ENCODE peak calls at places on chromosomes 7 and 10, in ten cellular contexts. D is endothelial cell of umbilical vein, Z is HL-60, F is spleen, Q is K562, W is transverse colon, Y is Panc1, R is GM12878, P is suprapubic skin, E is prostate gland. N is an unnamed sample.

GRCh38 chr7:100483101-100483727 is 513 bp upstream of the NYAP1 start:
- DNase-seq in Y (no peak), Z (peak; percentile 61), Q (peak; percentile 88), E (peak; percentile 37), D (peak; percentile 39), R (no peak), F (peak; percentile 95), W (peak; percentile 80), P (no peak), N (peak; percentile 85)

GRCh38 chr10:33211123-33211878 is 123.2 kb downstream of the NRP1 start:
- DNase-seq in Y (no peak), E (no peak), Q (no peak), Z (no peak), W (no peak), D (no peak), P (no peak), R (no peak), F (no peak), N (no peak)

GRCh38 chr7:43244232-43244631 is 131.8 kb downstream of the HECW1 start:
- DNase-seq in R (no peak), Q (no peak), W (no peak), E (no peak), D (no peak), P (no peak), Y (no peak), Z (no peak), F (no peak), N (no peak)

GRCh38 chr10:12489806-12490205 is 140.5 kb downstream of the CAMK1D start:
- DNase-seq in Z (no peak), R (no peak), Q (no peak), F (peak; percentile 61), D (no peak), W (no peak), Y (no peak), P (no peak), E (no peak), N (peak; percentile 46)

GRCh38 chr10:131474426-131474825 is 162.9 kb upstream of the TCERG1L start:
- DNase-seq in Y (no peak), Z (no peak), D (no peak), Q (no peak), R (no peak), F (no peak), P (no peak), E (no peak), W (no peak), N (no peak)

GRCh38 chr7:32218741-32219283 is 148.6 kb upstream of the PDE1C start:
- DNase-seq in Q (no peak), Y (no peak), D (no peak), R (no peak), E (no peak), Z (no peak), P (no peak), W (no peak), F (no peak), N (no peak)

GRCh38 chr7:92834661-92835139 is 1.7 kb downstream of the CDK6 start:
- DNase-seq in Y (no peak), P (peak; percentile 81), F (no peak), W (peak; percentile 40), D (peak; percentile 28), E (peak; percentile 10), Z (no peak), Q (peak; percentile 27), R (no peak), N (peak; percentile 75)

GRCh38 chr7:120617239-120617638 is 240.7 kb downstream of the TSPAN12 start:
- DNase-seq in D (no peak), Q (no peak), W (no peak), P (no peak), Y (no peak), R (no peak), F (no peak), Z (no peak), E (no peak), N (no peak)

GRCh38 chr10:133151528-133151927 is 8.5 kb upstream of the KNDC1 start:
- DNase-seq in P (no peak), R (no peak), E (no peak), Z (no peak), W (no peak), F (no peak), D (no peak), Q (no peak), Y (no peak), N (peak; percentile 94)

GRCh38 chr7:36784991-36785940 is 61.0 kb upstream of the AOAH start:
- DNase-seq in P (no peak), Y (no peak), W (peak; percentile 65), E (peak; percentile 7), D (no peak), Q (no peak), R (peak; percentile 61), F (peak; percentile 84), Z (peak; percentile 92), N (no peak)

GRCh38 chr10:63767512-63767911 is 246.3 kb downstream of the REEP3 start:
- DNase-seq in P (no peak), Z (no peak), W (no peak), Q (peak; percentile 9), R (no peak), F (no peak), Y (no peak), E (no peak), D (peak; percentile 70), N (peak; percentile 20)

GRCh38 chr10:126516515-126516914 is 128.2 kb upstream of the ADAM12 start:
- DNase-seq in D (no peak), Z (no peak), P (no peak), F (no peak), Q (no peak), Y (no peak), R (no peak), E (no peak), W (no peak), N (no peak)

GRCh38 chr10:31017534-31018361 is 13.9 kb downstream of the ZNF438 start:
- DNase-seq in R (no peak), P (no peak), E (no peak), D (no peak), Q (no peak), Z (no peak), F (no peak), W (no peak), Y (no peak), N (no peak)
- TF ChIP-seq POLR2AphosphoS5 in R (no peak), P (no peak), E (no peak), D (no peak), Q (no peak), Z (no peak), F (no peak), W (no peak), Y (no peak), N (no peak)

GRCh38 chr7:23204241-23204640 is 22.4 kb downstream of the NUP42 start:
- DNase-seq in Y (no peak), D (no peak), R (no peak), W (no peak), E (no peak), F (no peak), Z (no peak), P (no peak), Q (no peak), N (no peak)

GRCh38 chr7:23206511-23206867 is 24.6 kb downstream of the NUP42 start:
- DNase-seq in R (no peak), P (no peak), D (no peak), Z (no peak), W (no peak), Q (no peak), E (no peak), Y (no peak), F (no peak), N (no peak)

GRCh38 chr7:23207029-23207428 is 25.2 kb downstream of the NUP42 start:
- DNase-seq in F (no peak), Y (no peak), Q (no peak), P (no peak), D (no peak), Z (peak; percentile 67), W (no peak), E (no peak), R (no peak), N (no peak)

GRCh38 chr7:23210502-23210901 is 28.7 kb downstream of the NUP42 start:
- DNase-seq in Q (no peak), Y (no peak), R (no peak), F (no peak), W (no peak), E (no peak), Z (peak; percentile 78), D (no peak), P (no peak), N (no peak)

DNA sequence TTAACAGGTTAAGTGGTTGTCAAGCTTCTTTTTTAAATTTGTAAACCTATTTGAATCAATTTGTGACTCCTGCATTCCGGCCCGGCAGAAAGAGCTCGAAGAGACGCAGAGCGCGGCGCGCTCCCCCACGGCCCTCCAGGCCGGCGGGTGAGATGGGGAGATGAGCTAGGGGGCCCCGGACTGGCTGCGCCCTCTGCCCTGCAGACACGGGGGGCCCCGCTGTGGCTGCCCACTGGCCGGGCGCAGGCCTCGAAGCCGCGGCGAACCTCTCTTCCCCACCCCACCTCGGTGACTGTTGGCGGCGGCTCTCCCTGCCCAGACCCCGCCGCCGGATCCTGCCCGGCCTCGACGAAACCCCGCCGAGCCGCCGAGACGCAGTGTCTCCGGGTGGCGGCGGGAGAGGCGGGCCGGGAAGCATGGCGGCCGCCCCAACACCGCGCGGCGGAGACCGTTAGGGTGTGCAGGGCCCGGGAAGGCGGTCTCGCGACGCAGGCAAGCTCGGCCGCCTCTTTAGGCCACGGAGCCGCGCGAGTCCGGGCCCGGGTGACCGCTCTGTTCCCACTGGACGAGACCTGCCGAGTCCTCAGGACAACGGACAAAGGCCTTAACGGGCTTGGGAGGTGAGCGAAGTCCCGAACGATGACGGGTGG is 24.1 kb downstream of the NUP42 start:
- DNase-seq in R (no peak), W (no peak), F (no peak), P (no peak), D (peak; percentile 41), Q (no peak), Z (no peak), Y (no peak), E (no peak), N (peak; percentile 68)
- H3K4me3 ChIP-seq in R (no peak overlapping the region), W (no peak overlapping the region), F (peak overlapping the region; percentile 30), P (peak overlapping the region; percentile 44), D (no peak overlapping the region), Q (no peak overlapping the region), Z (no peak overlapping the region), Y (no peak overlapping the region), E (no peak overlapping the region), N (peak overlapping the region; percentile 64)

GRCh38 chr10:72320676-72321247 is 34.0 kb downstream of the DNAJB12 start:
- DNase-seq in P (peak; percentile 91), R (peak; percentile 95), Q (peak; percentile 100), E (no peak), Z (peak; percentile 99), Y (peak; percentile 96), D (peak; percentile 90), F (peak; percentile 89), W (peak; percentile 75), N (peak; percentile 90)
- TF ChIP-seq POLR2AphosphoS5 in P (no peak), R (peak; percentile 73), Q (peak; percentile 99), E (no peak), Z (peak; percentile 96), Y (peak; percentile 71), D (peak; percentile 91), F (peak; percentile 77), W (peak; percentile 70), N (peak; percentile 63)

DNA sequence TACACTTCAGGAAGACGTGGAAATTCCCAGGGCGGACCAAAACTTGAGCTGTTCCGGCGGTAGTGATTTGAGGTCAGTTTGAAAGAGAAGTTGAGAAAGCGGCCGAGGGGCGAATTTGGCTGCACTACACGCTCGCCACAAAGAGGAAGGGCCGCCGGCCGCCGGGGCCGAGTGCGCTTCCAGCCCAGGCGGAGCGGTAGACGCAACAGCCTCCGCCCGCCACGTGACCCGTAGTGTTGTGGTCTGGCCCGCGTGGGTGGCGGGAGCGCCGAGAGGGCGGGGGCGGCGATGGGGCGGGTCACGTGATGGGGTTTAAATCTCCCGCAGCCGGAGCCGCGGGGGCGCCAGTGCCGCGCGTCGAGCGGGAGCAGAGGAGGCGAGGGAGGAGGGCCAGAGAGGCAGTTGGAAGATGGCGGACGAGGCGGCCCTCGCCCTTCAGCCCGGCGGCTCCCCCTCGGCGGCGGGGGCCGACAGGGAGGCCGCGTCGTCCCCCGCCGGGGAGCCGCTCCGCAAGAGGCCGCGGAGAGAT is at the start of gene SIRT1:
- DNase-seq in Z (peak; percentile 97), R (peak; percentile 71), E (peak; percentile 97), P (peak; percentile 99), W (peak; percentile 98), Q (peak; percentile 99), D (peak; percentile 96), F (peak; percentile 99), Y (peak; percentile 52), N (peak; percentile 97)
- H3K4me3 ChIP-seq in Z (peak within 1 kb of the TSS; percentile 63), R (peak within 1 kb of the TSS; percentile 93), E (peak within 1 kb of the TSS; percentile 60), P (peak within 1 kb of the TSS; percentile 90), W (peak within 1 kb of the TSS; percentile 71), Q (peak within 1 kb of the TSS; percentile 72), D (peak within 1 kb of the TSS; percentile 97), F (peak within 1 kb of the TSS; percentile 86), Y (peak within 1 kb of the TSS; percentile 66), N (peak within 1 kb of the TSS; percentile 94)

N was measured in GM23338.